ENCODE peak calls at places on chromosomes 4 and X, in seven cellular contexts. One of them, this sample, is unnamed.

GRCh38 chr4:41670530-41670929 is 78.0 kb downstream of the PHOX2B start:
- DNase-seq in IMR-90: no peak
- DNase-seq in kidney: no peak
- DNase-seq in cardiac muscle cell: no peak
- DNase-seq in B cell: no peak
- DNase-seq in natural killer cell: no peak
- DNase-seq in ovary: no peak
- DNase-seq in this sample: no peak

GRCh38 chr4:143443728-143444127 is 69.8 kb upstream of the SMARCA5 start:
- DNase-seq in IMR-90: no peak
- DNase-seq in ovary: no peak
- DNase-seq in kidney: no peak
- DNase-seq in B cell: no peak
- DNase-seq in cardiac muscle cell: no peak
- DNase-seq in natural killer cell: no peak
- DNase-seq in this sample: no peak

GRCh38 chr4:173017802-173018201 is 150.8 kb upstream of the GALNT7 start:
- DNase-seq in cardiac muscle cell: no peak
- DNase-seq in natural killer cell: no peak
- DNase-seq in IMR-90: no peak
- DNase-seq in kidney: no peak
- DNase-seq in B cell: no peak
- DNase-seq in ovary: no peak
- DNase-seq in this sample: no peak

GRCh38 chr4:41203169-41203568 is 11.2 kb downstream of the APBB2 start:
- DNase-seq in ovary: no peak
- DNase-seq in natural killer cell: no peak
- DNase-seq in kidney: no peak
- DNase-seq in IMR-90: peak; percentile 63
- DNase-seq in B cell: no peak
- DNase-seq in cardiac muscle cell: no peak
- DNase-seq in this sample: no peak

GRCh38 chr4:40594261-40595178 is 35.1 kb downstream of the RBM47 start:
- DNase-seq in kidney: no peak
- DNase-seq in IMR-90: peak; percentile 79
- DNase-seq in B cell: no peak
- DNase-seq in ovary: no peak
- DNase-seq in natural killer cell: no peak
- DNase-seq in cardiac muscle cell: no peak
- DNase-seq in this sample: no peak

GRCh38 chr4:153038493-153039311 is 102.6 kb downstream of the FHDC1 start:
- DNase-seq in B cell: no peak
- DNase-seq in ovary: no peak
- DNase-seq in natural killer cell: no peak
- DNase-seq in kidney: no peak
- DNase-seq in cardiac muscle cell: no peak
- DNase-seq in IMR-90: no peak
- DNase-seq in this sample: no peak

GRCh38 chr4:13523105-13523477 is 21.2 kb downstream of the NKX3-2 start:
- DNase-seq in kidney: no peak
- DNase-seq in cardiac muscle cell: no peak
- DNase-seq in ovary: no peak
- DNase-seq in natural killer cell: no peak
- DNase-seq in B cell: no peak
- DNase-seq in IMR-90: no peak
- DNase-seq in this sample: peak; percentile 27

GRCh38 chr4:163895369-163896005 is 401.0 kb downstream of the TMA16 start:
- DNase-seq in natural killer cell: no peak
- DNase-seq in cardiac muscle cell: no peak
- DNase-seq in IMR-90: no peak
- DNase-seq in ovary: no peak
- DNase-seq in B cell: no peak
- DNase-seq in kidney: no peak
- DNase-seq in this sample: no peak

GRCh38 chr4:4840351-4840750 is 19.1 kb upstream of the MSX1 start:
- DNase-seq in kidney: no peak
- DNase-seq in ovary: no peak
- DNase-seq in natural killer cell: no peak
- DNase-seq in cardiac muscle cell: no peak
- DNase-seq in IMR-90: no peak
- DNase-seq in B cell: no peak
- DNase-seq in this sample: no peak

GRCh38 chr4:183154701-183155391 is 55.8 kb downstream of the WWC2 start:
- DNase-seq in IMR-90: peak; percentile 24
- DNase-seq in kidney: no peak
- DNase-seq in natural killer cell: no peak
- DNase-seq in B cell: no peak
- DNase-seq in ovary: no peak
- DNase-seq in cardiac muscle cell: peak; percentile 40
- DNase-seq in this sample: no peak

GRCh38 chrX:8731579-8732395 is at the start of gene ANOS1:
- DNase-seq in B cell: no peak
- DNase-seq in ovary: peak; percentile 20
- DNase-seq in IMR-90: no peak
- DNase-seq in kidney: peak; percentile 81
- DNase-seq in natural killer cell: no peak
- DNase-seq in cardiac muscle cell: peak; percentile 92
- DNase-seq in this sample: no peak

GRCh38 chr4:56731857-56732256 is 50.8 kb upstream of the HOPX start:
- DNase-seq in cardiac muscle cell: no peak
- DNase-seq in ovary: no peak
- DNase-seq in natural killer cell: no peak
- DNase-seq in kidney: no peak
- DNase-seq in B cell: peak; percentile 25
- DNase-seq in IMR-90: no peak
- DNase-seq in this sample: no peak

GRCh38 chr4:173367285-173367684 is 3.5 kb upstream of the SAP30 start:
- DNase-seq in ovary: no peak
- DNase-seq in natural killer cell: no peak
- DNase-seq in B cell: no peak
- DNase-seq in kidney: no peak
- DNase-seq in IMR-90: peak; percentile 22
- DNase-seq in cardiac muscle cell: no peak
- DNase-seq in this sample: peak; percentile 28

GRCh38 chrX:17511556-17511955 is 136.6 kb downstream of the NHS start:
- DNase-seq in ovary: no peak
- DNase-seq in B cell: no peak
- DNase-seq in kidney: no peak
- DNase-seq in IMR-90: peak; percentile 42
- DNase-seq in natural killer cell: no peak
- DNase-seq in cardiac muscle cell: no peak
- DNase-seq in this sample: no peak

GRCh38 chrX:99371976-99372595 is 1038.0 kb downstream of the PCDH19 start:
- DNase-seq in ovary: no peak
- DNase-seq in IMR-90: no peak
- DNase-seq in kidney: peak; percentile 58
- DNase-seq in cardiac muscle cell: no peak
- DNase-seq in natural killer cell: no peak
- DNase-seq in B cell: no peak
- DNase-seq in this sample: no peak

GRCh38 chr4:41814565-41814964 is 66.0 kb upstream of the PHOX2B start:
- DNase-seq in kidney: no peak
- DNase-seq in natural killer cell: no peak
- DNase-seq in ovary: no peak
- DNase-seq in IMR-90: peak; percentile 21
- DNase-seq in cardiac muscle cell: peak; percentile 21
- DNase-seq in B cell: no peak
- DNase-seq in this sample: no peak

GRCh38 chrX:40061871-40062524 is 35.8 kb downstream of the BCOR start:
- DNase-seq in natural killer cell: no peak
- DNase-seq in cardiac muscle cell: no peak
- DNase-seq in IMR-90: no peak
- DNase-seq in B cell: no peak
- DNase-seq in ovary: no peak
- DNase-seq in kidney: no peak
- DNase-seq in this sample: no peak

GRCh38 chr4:68708566-68708965 is 38.1 kb upstream of the UGT2B15 start:
- DNase-seq in IMR-90: no peak
- DNase-seq in cardiac muscle cell: no peak
- DNase-seq in ovary: no peak
- DNase-seq in kidney: no peak
- DNase-seq in natural killer cell: no peak
- DNase-seq in B cell: no peak
- DNase-seq in this sample: no peak

GRCh38 chrX:8879750-8880149 is 78.6 kb upstream of the FAM9A start:
- DNase-seq in cardiac muscle cell: no peak
- DNase-seq in kidney: no peak
- DNase-seq in B cell: peak; percentile 8
- DNase-seq in IMR-90: peak; percentile 3
- DNase-seq in natural killer cell: no peak
- DNase-seq in ovary: no peak
- DNase-seq in this sample: no peak

GRCh38 chrX:11447418-11447817 is 154.2 kb downstream of the AMELX start:
- DNase-seq in IMR-90: peak; percentile 6
- DNase-seq in natural killer cell: no peak
- DNase-seq in cardiac muscle cell: no peak
- DNase-seq in ovary: no peak
- DNase-seq in kidney: no peak
- DNase-seq in B cell: no peak
- DNase-seq in this sample: no peak

GRCh38 chr4:82746705-82747567 is 51.7 kb downstream of the SCD5 start:
- DNase-seq in cardiac muscle cell: no peak
- DNase-seq in IMR-90: no peak
- DNase-seq in B cell: no peak
- DNase-seq in natural killer cell: no peak
- DNase-seq in kidney: no peak
- DNase-seq in ovary: no peak
- DNase-seq in this sample: no peak

GRCh38 chr4:104491826-104492771 is 2.6 kb downstream of the CXXC4 start:
- DNase-seq in IMR-90: no peak
- DNase-seq in cardiac muscle cell: peak; percentile 46
- DNase-seq in natural killer cell: no peak
- DNase-seq in kidney: peak; percentile 9
- DNase-seq in B cell: peak; percentile 24
- DNase-seq in ovary: peak; percentile 22
- DNase-seq in this sample: peak; percentile 56

GRCh38 chr4:148245015-148245414 is 197.2 kb downstream of the NR3C2 start:
- DNase-seq in natural killer cell: no peak
- DNase-seq in cardiac muscle cell: no peak
- DNase-seq in ovary: no peak
- DNase-seq in kidney: no peak
- DNase-seq in IMR-90: no peak
- DNase-seq in B cell: no peak
- DNase-seq in this sample: no peak

GRCh38 chr4:164615964-164616363 is 138.0 kb upstream of the SMIM31 start:
- DNase-seq in B cell: no peak
- DNase-seq in IMR-90: no peak
- DNase-seq in natural killer cell: no peak
- DNase-seq in ovary: no peak
- DNase-seq in cardiac muscle cell: no peak
- DNase-seq in kidney: no peak
- DNase-seq in this sample: no peak

GRCh38 chr4:100391913-100392312 is 125.9 kb downstream of the EMCN start:
- DNase-seq in B cell: no peak
- DNase-seq in kidney: no peak
- DNase-seq in ovary: no peak
- DNase-seq in cardiac muscle cell: no peak
- DNase-seq in IMR-90: peak; percentile 43
- DNase-seq in natural killer cell: no peak
- DNase-seq in this sample: no peak

GRCh38 chr4:121697626-121698025 is 846 bp upstream of the ANXA5 start:
- DNase-seq in cardiac muscle cell: no peak
- DNase-seq in ovary: no peak
- DNase-seq in kidney: no peak
- DNase-seq in B cell: no peak
- DNase-seq in natural killer cell: no peak
- DNase-seq in IMR-90: no peak
- DNase-seq in this sample: no peak

GRCh38 chr4:159117968-159118367 is 15.1 kb downstream of the RAPGEF2 start:
- DNase-seq in B cell: no peak
- DNase-seq in ovary: no peak
- DNase-seq in natural killer cell: no peak
- DNase-seq in kidney: no peak
- DNase-seq in IMR-90: no peak
- DNase-seq in cardiac muscle cell: no peak
- DNase-seq in this sample: no peak

GRCh38 chrX:48474127-48474526 is 1.9 kb upstream of the FTSJ1 start:
- DNase-seq in IMR-90: no peak
- DNase-seq in natural killer cell: no peak
- DNase-seq in B cell: no peak
- DNase-seq in cardiac muscle cell: no peak
- DNase-seq in ovary: no peak
- DNase-seq in kidney: no peak
- DNase-seq in this sample: no peak
- TF ChIP-seq CTCF in IMR-90: peak; percentile 26
- TF ChIP-seq CTCF in natural killer cell: no peak
- TF ChIP-seq CTCF in B cell: no peak
- TF ChIP-seq CTCF in cardiac muscle cell: peak; percentile 28
- TF ChIP-seq CTCF in ovary: no peak
- TF ChIP-seq CTCF in kidney: no peak
- TF ChIP-seq CTCF in this sample: peak; percentile 31

GRCh38 chr4:55554453-55555030 is 7.8 kb upstream of the CLOCK start:
- DNase-seq in ovary: no peak
- DNase-seq in kidney: no peak
- DNase-seq in natural killer cell: no peak
- DNase-seq in B cell: no peak
- DNase-seq in cardiac muscle cell: peak; percentile 14
- DNase-seq in IMR-90: peak; percentile 71
- DNase-seq in this sample: no peak
- TF ChIP-seq CTCF in ovary: peak; percentile 13
- TF ChIP-seq CTCF in kidney: peak; percentile 10
- TF ChIP-seq CTCF in natural killer cell: peak; percentile 30
- TF ChIP-seq CTCF in B cell: peak; percentile 62
- TF ChIP-seq CTCF in cardiac muscle cell: peak; percentile 49
- TF ChIP-seq CTCF in IMR-90: peak; percentile 72
- TF ChIP-seq CTCF in this sample: no peak

DNA sequence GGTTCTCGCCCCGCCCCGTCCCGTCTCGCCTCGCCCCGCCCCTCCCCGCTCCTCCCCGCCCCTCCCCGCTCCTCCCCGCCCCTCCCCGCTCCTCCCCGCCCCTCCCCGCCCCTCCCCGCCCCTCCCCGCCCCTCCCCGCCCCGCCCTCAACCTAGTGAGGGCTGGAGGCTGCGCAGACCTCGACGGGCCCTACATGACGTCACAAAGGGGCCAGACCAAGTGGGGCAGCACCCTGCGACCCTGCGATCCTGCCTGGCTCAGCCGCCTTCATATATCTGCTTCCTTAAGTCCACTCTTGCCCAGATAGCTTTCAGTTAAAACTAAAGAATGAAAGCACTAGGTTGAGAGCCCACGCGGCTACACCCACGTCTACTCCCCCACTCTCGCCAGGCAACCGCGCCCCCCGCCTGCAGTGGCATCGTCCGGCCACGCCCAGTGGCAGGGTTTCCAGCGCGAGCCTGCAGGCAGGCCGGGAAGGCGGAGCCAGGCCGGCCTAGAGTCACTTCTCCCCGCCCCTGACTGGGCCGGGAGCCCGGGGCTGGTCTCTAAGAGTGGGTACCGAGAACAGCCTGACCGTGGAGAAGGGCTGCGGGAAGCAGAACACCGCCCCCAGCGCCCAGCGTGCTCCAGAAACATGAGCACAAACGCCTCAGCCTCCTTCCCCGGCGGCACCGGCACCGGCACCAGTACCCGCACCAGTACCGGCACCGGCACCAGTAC is 1.5 kb upstream of the MAOA start:
- DNase-seq in natural killer cell: peak; percentile 73
- DNase-seq in cardiac muscle cell: peak; percentile 92
- DNase-seq in ovary: peak; percentile 94
- DNase-seq in B cell: peak; percentile 86
- DNase-seq in IMR-90: peak; percentile 77
- DNase-seq in kidney: peak; percentile 97
- DNase-seq in this sample: peak; percentile 85
- TF ChIP-seq CTCF in natural killer cell: no peak
- TF ChIP-seq CTCF in cardiac muscle cell: peak; percentile 30
- TF ChIP-seq CTCF in ovary: no peak
- TF ChIP-seq CTCF in B cell: peak; percentile 14
- TF ChIP-seq CTCF in IMR-90: peak; percentile 1
- TF ChIP-seq CTCF in kidney: no peak
- TF ChIP-seq CTCF in this sample: no peak

GRCh38 chrX:26581086-26581485 is 365.1 kb downstream of the MAGEB5 start:
- DNase-seq in kidney: no peak
- DNase-seq in IMR-90: peak; percentile 33
- DNase-seq in ovary: no peak
- DNase-seq in natural killer cell: no peak
- DNase-seq in cardiac muscle cell: no peak
- DNase-seq in B cell: no peak
- DNase-seq in this sample: no peak
- TF ChIP-seq CTCF in kidney: no peak
- TF ChIP-seq CTCF in IMR-90: no peak
- TF ChIP-seq CTCF in ovary: no peak
- TF ChIP-seq CTCF in natural killer cell: no peak
- TF ChIP-seq CTCF in cardiac muscle cell: no peak
- TF ChIP-seq CTCF in B cell: no peak
- TF ChIP-seq CTCF in this sample: no peak